ENCODE peak calls at places on chromosomes 16 and 17, in six cellular contexts. Z is fibroblast of lung; R is body of pancreas; T is CD8-positive, alpha-beta memory T cell; O is cardiac muscle cell; H is colonic mucosa. C is an unnamed sample. For H3K4me1, the result is how much of the 10 kb centered on the place peaks cover.

GRCh38 chr17:72498671-72499210 is 377.9 kb downstream of the SOX9 start:
- DNase-seq in Z (peak), R (no peak), T (no peak), O (no peak), H (no peak), C (no peak)

GRCh38 chr17:36014946-36015345 is 2.8 kb downstream of the CCL23 start:
- DNase-seq in Z (no peak), R (no peak), T (no peak), O (no peak), H (no peak), C (no peak)

GRCh38 chr16:14958970-14959369 is 15.9 kb upstream of the PDXDC1 start:
- DNase-seq in Z (peak), R (no peak), T (no peak), O (no peak), H (no peak), C (no peak)

GRCh38 chr16:85825326-85825725 is 25.8 kb downstream of the COX4I1 start:
- DNase-seq in Z (no peak), R (no peak), T (no peak), O (no peak), H (no peak), C (no peak)

GRCh38 chr17:2198917-2199316 is 104.7 kb downstream of the SMG6 start:
- DNase-seq in Z (peak), R (no peak), T (no peak), O (peak), H (no peak), C (no peak)

GRCh38 chr16:78563905-78564304 is 464.5 kb downstream of the WWOX start:
- DNase-seq in Z (peak), R (no peak), T (no peak), O (no peak), H (no peak), C (no peak)

GRCh38 chr16:3859875-3860274 is 20.6 kb downstream of the CREBBP start:
- DNase-seq in Z (no peak), R (no peak), T (no peak), O (no peak), H (no peak), C (no peak)

GRCh38 chr16:53780051-53780450 is 76.1 kb downstream of the FTO start:
- DNase-seq in Z (no peak), R (peak), T (no peak), O (no peak), H (peak), C (no peak)

GRCh38 chr17:47119746-47120520 is 69.2 kb downstream of the CDC27 start:
- DNase-seq in Z (peak), R (no peak), T (no peak), O (peak), H (no peak), C (no peak)

GRCh38 chr17:64507418-64507766 is 615 bp downstream of the CEP95 start:
- DNase-seq in Z (peak), R (peak), T (peak), O (peak), H (peak), C (no peak)

GRCh38 chr17:42783062-42783777 is 2.8 kb downstream of the WNK4 start:
- DNase-seq in Z (peak), R (no peak), T (no peak), O (peak), H (no peak), C (no peak)

GRCh38 chr17:69240201-69240600 is 11.6 kb upstream of the ABCA10 start:
- DNase-seq in Z (no peak), R (no peak), T (no peak), O (no peak), H (no peak), C (no peak)

GRCh38 chr16:78784773-78785172 is 685.3 kb downstream of the WWOX start:
- DNase-seq in Z (no peak), R (no peak), T (no peak), O (no peak), H (no peak), C (no peak)

GRCh38 chr16:4945560-4946502 is 8.9 kb upstream of the PPL start:
- DNase-seq in Z (no peak), R (peak), T (no peak), O (no peak), H (peak), C (no peak)

GRCh38 chr17:79630821-79631639 is 20.2 kb upstream of the RBFOX3 start:
- DNase-seq in Z (no peak), R (no peak), T (no peak), O (no peak), H (no peak), C (no peak)

GRCh38 chr17:51166987-51167931 is 1.0 kb downstream of the NME2 start:
- DNase-seq in Z (peak), R (peak), T (peak), O (peak), H (peak), C (peak)

GRCh38 chr17:15942207-15942833 is 2.6 kb upstream of the ADORA2B start:
- DNase-seq in Z (no peak), R (peak), T (no peak), O (no peak), H (no peak), C (no peak)

GRCh38 chr17:76537578-76538280 is at the start of gene CYGB:
- DNase-seq in Z (no peak), R (no peak), T (peak), O (peak), H (no peak), C (no peak)
- H3K4me3 ChIP-seq in Z (peak), R (no peak), T (no peak), O (peak), H (peak), C (no peak)

GRCh38 chr16:12191102-12191501 is 214.6 kb downstream of the SNX29 start:
- DNase-seq in Z (no peak), R (no peak), T (no peak), O (no peak), H (no peak), C (no peak)

GRCh38 chr16:12187939-12188673 is 211.6 kb downstream of the SNX29 start:
- DNase-seq in Z (peak), R (no peak), T (no peak), O (no peak), H (no peak), C (no peak)

GRCh38 chr16:12186774-12187335 is 210.3 kb downstream of the SNX29 start:
- DNase-seq in Z (no peak), R (no peak), T (no peak), O (no peak), H (no peak), C (no peak)

GRCh38 chr16:12185563-12185962 is 209.0 kb downstream of the SNX29 start:
- DNase-seq in Z (no peak), R (no peak), T (no peak), O (no peak), H (no peak), C (no peak)

GRCh38 chr16:12188674-12189249 is 212.2 kb downstream of the SNX29 start:
- DNase-seq in Z (peak), R (no peak), T (no peak), O (no peak), H (peak), C (no peak)
- H3K4me1 ChIP-seq in Z (under half), R (under half), T (under half), O (under half), H (under half), C (under half)

DNA sequence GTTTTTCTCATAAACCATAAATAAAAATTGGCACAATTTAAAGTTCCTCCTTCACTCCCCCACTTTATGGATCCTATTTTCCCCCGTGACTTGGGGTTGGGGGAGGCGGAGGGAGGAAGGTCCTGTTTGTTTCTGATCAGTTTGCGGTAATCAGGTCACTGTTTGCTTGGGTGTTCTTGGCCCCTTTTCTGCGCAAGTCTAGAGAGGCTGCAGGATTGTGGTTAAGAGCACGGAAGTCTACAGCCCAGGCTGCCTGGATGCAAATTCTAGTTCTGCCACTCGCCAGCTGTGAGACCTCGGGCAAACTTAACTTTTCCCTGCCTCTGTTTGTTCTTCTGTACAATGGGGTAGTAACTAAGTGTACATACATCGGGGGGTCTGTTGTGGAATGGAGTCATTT is 12.1 kb downstream of the ATP2C2 start:
- DNase-seq in Z (no peak), R (no peak), T (no peak), O (no peak), H (no peak), C (no peak)
- H3K27ac ChIP-seq in Z (no peak), R (no peak), T (no peak), O (no peak), H (no peak), C (no peak)

DNA sequence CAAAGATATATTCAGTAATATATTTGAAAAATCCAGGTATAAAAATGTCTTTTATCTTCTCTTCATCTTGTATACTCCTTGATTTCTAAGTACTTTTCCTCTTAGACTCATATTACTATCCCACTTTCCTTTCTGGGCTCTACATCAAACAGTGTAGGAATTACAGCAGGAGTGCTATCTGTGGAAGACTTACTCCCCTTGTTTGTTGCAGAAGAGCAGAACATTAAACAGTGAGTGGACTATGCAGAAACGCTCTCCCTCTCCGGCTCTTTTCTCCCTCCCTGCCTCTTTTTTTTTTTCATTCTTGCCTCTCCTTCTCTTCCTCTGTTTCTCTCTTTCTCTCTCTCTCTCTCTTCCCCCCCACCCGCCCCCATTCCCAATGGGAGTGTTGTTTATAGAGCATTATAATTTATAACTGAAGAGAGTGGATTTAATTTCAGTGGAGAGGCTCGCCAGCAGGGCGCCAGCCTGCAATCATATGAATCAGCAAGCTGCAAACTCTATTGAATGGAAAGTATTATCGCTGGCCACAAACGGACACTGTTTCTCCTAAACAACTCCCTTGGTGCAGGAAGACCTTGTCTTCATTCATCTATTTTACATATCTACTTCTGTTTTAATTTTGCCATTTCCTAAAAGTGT is 242.3 kb upstream of the TBX2 start:
- DNase-seq in Z (peak), R (no peak), T (no peak), O (peak), H (no peak), C (no peak)
- H3K4me3 ChIP-seq in Z (peak), R (no peak), T (no peak), O (no peak), H (no peak), C (no peak)

DNA sequence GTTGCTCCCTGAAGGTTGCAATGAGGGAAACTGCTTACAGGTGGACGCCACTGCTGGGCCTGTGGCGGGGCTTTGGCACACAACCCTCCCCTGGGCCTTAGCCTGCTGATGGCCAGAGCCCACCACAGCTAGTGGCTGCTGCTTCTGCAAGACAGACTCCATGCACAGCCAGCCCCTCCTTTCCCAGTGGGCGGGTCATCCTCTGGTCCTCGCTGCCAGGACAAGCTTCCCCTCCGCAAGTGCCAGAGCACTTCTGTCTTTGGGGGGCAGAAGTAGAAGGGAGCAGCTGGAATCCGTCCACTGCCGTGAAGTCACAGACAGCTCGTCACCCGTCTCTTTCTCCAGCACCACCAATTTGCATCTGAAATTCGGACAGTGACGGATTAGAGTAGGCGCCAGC is 31.2 kb upstream of the NAT9 start:
- DNase-seq in Z (no peak), R (no peak), T (no peak), O (no peak), H (no peak), C (no peak)
- H3K4me1 ChIP-seq in Z (under half), R (under half), T (under half), O (under half), H (under half), C (under half)

GRCh38 chr16:74480150-74481029 is 59.1 kb upstream of the CLEC18B start:
- DNase-seq in Z (peak), R (peak), T (no peak), O (peak), H (peak), C (no peak)
- H3K27ac ChIP-seq in Z (no peak), R (peak), T (no peak), O (no peak), H (peak), C (no peak)